ENCODE peak calls at places on chromosomes 2 and 18, in four cellular contexts. H is GM12892, Z is HFFc6, V is erythroblast. I is an unnamed sample.

GRCh38 chr18:48994044-48994651 is 43.4 kb upstream of the SMAD7 start:
- DNase-seq in H (no peak), Z (peak; percentile 96), V (no peak), I (no peak)

GRCh38 chr2:221573430-221574230 is 1.5 kb upstream of the EPHA4 start:
- DNase-seq in H (peak; percentile 69), Z (peak; percentile 66), V (peak; percentile 68), I (peak; percentile 60)

GRCh38 chr2:165794520-165794882 is 454 bp upstream of the GALNT3 start:
- DNase-seq in H (peak; percentile 44), Z (peak; percentile 4), V (peak; percentile 5), I (no peak)

GRCh38 chr18:49845629-49846252 is 32.4 kb upstream of the ACAA2 start:
- DNase-seq in H (no peak), Z (no peak), V (no peak), I (no peak)

GRCh38 chr2:70132244-70133126 is 45.2 kb downstream of the PCBP1 start:
- DNase-seq in H (no peak), Z (peak; percentile 57), V (peak; percentile 75), I (peak; percentile 67)

GRCh38 chr2:237932731-237933131 is 34.1 kb upstream of the UBE2F start:
- DNase-seq in H (no peak), Z (peak; percentile 82), V (no peak), I (peak; percentile 22)

GRCh38 chr2:217383620-217384019 is 523.8 kb upstream of the TNP1 start:
- DNase-seq in H (no peak), Z (no peak), V (no peak), I (no peak)

GRCh38 chr2:171630812-171631626 is 56.2 kb upstream of the DYNC1I2 start:
- DNase-seq in H (no peak), Z (no peak), V (peak; percentile 71), I (peak; percentile 24)

GRCh38 chr2:44184106-44184505 is 15.4 kb downstream of the PPM1B start:
- DNase-seq in H (no peak), Z (no peak), V (no peak), I (no peak)

GRCh38 chr2:141899740-141900139 is 231.1 kb downstream of the LRP1B start:
- DNase-seq in H (no peak), Z (no peak), V (no peak), I (no peak)

GRCh38 chr18:59821983-59822382 is 77.8 kb upstream of the PMAIP1 start:
- DNase-seq in H (no peak), Z (peak; percentile 49), V (no peak), I (no peak)

GRCh38 chr2:11169333-11169732 is 14.1 kb downstream of the SLC66A3 start:
- DNase-seq in H (no peak), Z (no peak), V (no peak), I (no peak)

GRCh38 chr18:22691988-22692710 is 241.0 kb upstream of the RBBP8 start:
- DNase-seq in H (no peak), Z (peak; percentile 87), V (no peak), I (no peak)

GRCh38 chr2:199228887-199229819 is 228.6 kb downstream of the SATB2 start:
- DNase-seq in H (no peak), Z (peak; percentile 94), V (no peak), I (peak; percentile 99)

GRCh38 chr2:128178650-128179460 is 87.9 kb downstream of the UGGT1 start:
- DNase-seq in H (no peak), Z (peak; percentile 75), V (peak; percentile 74), I (peak; percentile 86)

GRCh38 chr2:145254291-145254690 is 734.4 kb upstream of the ZEB2 start:
- DNase-seq in H (no peak), Z (no peak), V (no peak), I (no peak)

GRCh38 chr2:41878056-41878455 is 169.8 kb upstream of the PKDCC start:
- DNase-seq in H (no peak), Z (no peak), V (no peak), I (no peak)